ENCODE peak calls at places on chromosomes 2 and 18, in eight cellular contexts. C is GM23338, F is fibroblast of pulmonary artery, W is suprapubic skin, P is cardiac fibroblast, Q is NB4, N is endothelial cell, V is adrenal gland. A is an unnamed sample.

GRCh38 chr2:2847131-2847740 is 516.2 kb upstream of the MYT1L start:
- DNase-seq in C (no peak), F (no peak), W (no peak), P (no peak), Q (no peak), N (no peak), V (no peak), A (no peak)

GRCh38 chr2:144516417-144516980 is 3.4 kb downstream of the ZEB2 start:
- DNase-seq in C (peak), F (no peak), W (no peak), P (peak), Q (peak), N (no peak), V (no peak), A (peak)

GRCh38 chr18:42048150-42048549 is 93.1 kb downstream of the PIK3C3 start:
- DNase-seq in C (no peak), F (peak), W (no peak), P (peak), Q (peak), N (no peak), V (no peak), A (no peak)

GRCh38 chr18:49814147-49814499 is 790 bp upstream of the ACAA2 start:
- DNase-seq in C (peak), F (peak), W (peak), P (peak), Q (peak), N (peak), V (peak), A (peak)

GRCh38 chr2:157433335-157433890 is 10.5 kb downstream of the CYTIP start:
- DNase-seq in C (no peak), F (no peak), W (no peak), P (no peak), Q (no peak), N (no peak), V (no peak), A (no peak)

GRCh38 chr2:14752294-14752693 is 119.8 kb downstream of the LRATD1 start:
- DNase-seq in C (no peak), F (no peak), W (no peak), P (no peak), Q (no peak), N (no peak), V (no peak), A (no peak)

GRCh38 chr18:57533399-57533884 is 53.1 kb downstream of the FECH start:
- DNase-seq in C (peak), F (no peak), W (no peak), P (peak), Q (no peak), N (peak), V (peak), A (peak)

GRCh38 chr18:31046916-31047315 is 4.4 kb upstream of the DSC3 start:
- DNase-seq in C (no peak), F (no peak), W (no peak), P (no peak), Q (no peak), N (no peak), V (no peak), A (no peak)

GRCh38 chr2:196533998-196534397 is 105.5 kb upstream of the CCDC150 start:
- DNase-seq in C (no peak), F (no peak), W (no peak), P (no peak), Q (no peak), N (no peak), V (no peak), A (no peak)

GRCh38 chr2:210681481-210681880 is 125.1 kb downstream of the CPS1 start:
- DNase-seq in C (no peak), F (no peak), W (no peak), P (no peak), Q (no peak), N (no peak), V (no peak), A (no peak)

GRCh38 chr2:74831693-74832530 is 2.0 kb upstream of the HK2 start:
- DNase-seq in C (no peak), F (no peak), W (no peak), P (peak), Q (peak), N (no peak), V (no peak), A (no peak)

DNA sequence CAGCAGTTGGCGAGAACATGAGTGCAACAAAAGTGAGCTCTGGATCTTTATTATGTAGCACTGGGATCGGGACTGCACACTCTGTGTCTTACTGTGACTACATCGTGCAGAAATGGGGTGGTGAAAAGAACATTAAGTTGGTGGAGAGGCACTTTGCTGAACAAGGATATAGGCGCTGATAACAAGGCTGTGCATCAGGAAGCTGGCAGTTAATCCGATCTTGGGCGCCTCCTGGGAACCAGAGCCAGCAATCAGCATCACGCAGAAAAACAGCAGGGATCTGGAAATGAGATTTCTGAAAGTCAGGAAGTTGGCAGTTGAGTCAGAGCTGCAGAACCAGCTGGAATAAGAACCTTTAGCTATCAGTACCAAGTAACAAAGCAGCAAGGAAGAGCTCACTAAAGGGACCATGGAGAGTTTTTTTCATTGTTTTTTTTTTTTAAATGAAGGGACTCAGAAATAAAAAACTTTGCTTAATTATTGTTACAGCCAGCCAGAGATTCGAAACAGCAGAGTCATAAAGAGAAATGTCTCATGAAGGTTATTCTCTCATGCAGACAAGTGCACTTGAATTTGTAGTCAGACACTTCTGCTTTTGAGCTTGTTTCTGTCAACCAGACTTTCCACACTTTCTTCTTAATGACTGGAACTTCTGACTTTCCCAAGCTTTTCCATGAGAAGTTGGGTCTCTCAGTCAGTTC is 22.8 kb upstream of the MYO3B start:
- DNase-seq in C (peak), F (peak), W (no peak), P (peak), Q (no peak), N (peak), V (no peak), A (no peak)
- TF ChIP-seq CTCF in C (peak), F (no peak), W (no peak), P (no peak), Q (no peak), N (no peak), V (no peak), A (no peak)

DNA sequence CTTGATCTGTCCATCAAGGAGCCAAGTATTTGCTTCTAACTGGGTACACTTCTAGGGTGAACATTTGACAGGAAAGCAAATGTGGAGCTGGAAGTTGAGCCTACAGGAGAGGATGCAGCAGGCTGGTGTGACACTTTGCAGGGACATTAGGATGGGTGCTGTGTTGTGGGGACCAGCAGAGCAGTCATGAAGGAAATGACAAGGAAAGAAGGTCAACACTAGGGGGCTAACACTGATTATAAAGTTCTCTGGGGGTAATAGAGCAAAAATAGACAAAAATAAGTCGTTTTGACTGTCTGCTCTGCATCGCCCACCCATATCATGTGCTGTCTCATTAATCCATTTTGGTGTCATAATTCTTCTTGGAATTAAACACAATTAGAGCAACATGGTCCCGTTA is 652.4 kb downstream of the STK39 start:
- DNase-seq in C (peak), F (no peak), W (no peak), P (no peak), Q (no peak), N (no peak), V (no peak), A (no peak)
- TF ChIP-seq CTCF in C (peak), F (no peak), W (no peak), P (no peak), Q (no peak), N (no peak), V (no peak), A (no peak)

DNA sequence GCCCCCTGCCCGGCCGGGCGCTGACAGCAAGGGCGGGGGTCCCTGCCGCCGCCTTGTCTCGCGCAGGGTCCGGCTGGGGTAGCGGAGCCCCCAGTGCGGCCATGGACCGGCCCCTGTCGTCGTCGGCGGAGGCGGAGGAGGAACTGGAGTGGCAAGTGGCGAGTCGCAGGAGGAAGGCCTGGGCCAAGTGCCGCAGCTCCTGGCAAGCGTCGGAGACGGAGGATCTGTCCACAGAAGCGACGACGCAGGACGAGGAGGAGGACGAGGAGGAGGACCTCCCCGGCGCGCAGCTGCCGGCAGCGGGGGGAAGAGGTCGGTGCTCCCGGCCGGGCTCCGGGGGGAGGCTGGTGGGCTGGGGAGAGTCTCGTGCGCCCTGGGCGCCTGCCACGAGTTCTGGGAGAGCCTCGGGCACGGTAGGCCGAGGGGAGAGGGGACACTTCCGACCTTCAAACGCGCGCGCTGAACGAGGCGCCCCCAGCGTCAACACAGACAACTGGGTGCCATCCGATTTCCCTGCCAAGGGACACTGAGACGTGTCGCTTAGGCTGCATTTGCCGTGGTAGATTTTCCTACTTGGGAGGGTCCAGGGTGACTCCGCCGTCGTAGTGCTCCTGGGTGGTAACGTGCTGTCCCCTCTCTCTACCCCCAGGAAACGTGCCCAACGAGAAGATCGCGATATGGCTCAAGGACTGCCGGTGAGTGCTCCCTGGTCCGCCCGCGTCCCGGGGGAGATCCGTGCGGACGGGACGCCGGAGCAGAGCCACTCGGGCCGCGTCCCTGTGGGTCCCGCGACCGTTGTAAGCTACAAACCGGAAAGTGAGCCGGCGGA is 650 bp downstream of the ITPRID2 start:
- DNase-seq in C (peak), F (peak), W (peak), P (peak), Q (peak), N (peak), V (peak), A (peak)
- TF ChIP-seq CTCF in C (peak), F (no peak), W (peak), P (no peak), Q (peak), N (no peak), V (no peak), A (no peak)

DNA sequence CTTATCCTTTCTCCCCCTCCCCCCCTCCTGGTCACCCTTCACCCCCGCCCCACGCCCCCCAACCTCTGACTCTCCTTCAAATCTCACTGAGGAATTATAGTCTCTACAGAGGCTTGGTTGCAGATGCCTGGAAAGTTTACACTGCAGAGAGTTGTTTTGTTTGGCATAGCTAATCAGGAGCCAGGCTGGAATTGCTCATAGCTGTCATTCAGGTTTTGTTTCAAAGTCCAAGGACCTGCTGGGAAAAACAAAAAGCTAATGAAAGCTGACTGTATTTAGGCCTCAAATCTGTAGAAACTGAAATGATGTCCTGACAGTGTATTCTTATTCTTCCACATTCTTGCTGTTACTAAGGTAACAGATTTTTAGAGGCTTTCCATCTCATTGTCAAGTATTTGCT is 22.6 kb downstream of the GREB1L start:
- DNase-seq in C (peak), F (peak), W (no peak), P (peak), Q (no peak), N (no peak), V (no peak), A (peak)
- TF ChIP-seq CTCF in C (no peak), F (no peak), W (no peak), P (no peak), Q (no peak), N (no peak), V (no peak), A (no peak)

GRCh38 chr18:67596003-67596402 is 79.5 kb upstream of the DSEL start:
- DNase-seq in C (no peak), F (no peak), W (no peak), P (no peak), Q (no peak), N (no peak), V (no peak), A (no peak)

GRCh38 chr18:67586101-67586500 is 69.6 kb upstream of the DSEL start:
- DNase-seq in C (no peak), F (no peak), W (no peak), P (no peak), Q (no peak), N (no peak), V (no peak), A (no peak)

GRCh38 chr18:67589325-67589724 is 72.8 kb upstream of the DSEL start:
- DNase-seq in C (no peak), F (no peak), W (no peak), P (peak), Q (no peak), N (no peak), V (no peak), A (no peak)

DNA sequence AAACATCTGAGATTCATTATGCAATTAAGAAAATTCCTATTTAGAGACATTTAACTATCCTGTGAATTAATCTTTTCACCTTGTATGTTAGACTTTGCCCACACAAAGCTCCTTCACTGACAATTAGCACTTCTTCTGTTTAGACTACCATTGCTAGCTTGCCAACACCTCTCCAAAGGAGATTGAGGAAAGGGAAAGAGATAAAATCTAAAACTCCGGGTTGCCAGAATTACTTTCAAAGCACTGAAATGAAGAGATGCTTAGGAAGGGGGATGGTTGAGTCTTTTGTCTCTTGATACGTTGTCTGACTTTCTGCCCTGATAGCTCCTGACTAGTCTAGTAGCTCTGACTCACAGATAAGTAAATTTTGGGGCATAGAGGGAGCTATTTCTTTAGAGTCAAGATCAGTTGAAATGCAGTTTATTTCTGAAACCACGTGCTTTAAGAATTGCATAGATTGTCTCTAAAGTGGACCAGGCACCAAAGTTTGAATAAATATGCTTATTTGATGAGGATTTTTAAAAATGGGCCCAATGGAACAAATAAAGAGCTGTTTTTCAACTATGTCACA is 74.1 kb upstream of the DSEL start:
- DNase-seq in C (peak), F (peak), W (no peak), P (peak), Q (no peak), N (no peak), V (no peak), A (no peak)
- TF ChIP-seq CTCF in C (peak), F (peak), W (no peak), P (peak), Q (no peak), N (no peak), V (no peak), A (no peak)

GRCh38 chr2:150450765-150451164 is 36.7 kb downstream of the RND3 start:
- DNase-seq in C (no peak), F (peak), W (no peak), P (peak), Q (no peak), N (no peak), V (no peak), A (no peak)

GRCh38 chr2:150449856-150450255 is 37.6 kb downstream of the RND3 start:
- DNase-seq in C (no peak), F (no peak), W (no peak), P (no peak), Q (no peak), N (no peak), V (no peak), A (no peak)

GRCh38 chr2:150442484-150442883 is 45.0 kb downstream of the RND3 start:
- DNase-seq in C (no peak), F (no peak), W (no peak), P (no peak), Q (no peak), N (no peak), V (no peak), A (no peak)

GRCh38 chr2:150441226-150441625 is 46.2 kb downstream of the RND3 start:
- DNase-seq in C (no peak), F (no peak), W (no peak), P (no peak), Q (no peak), N (no peak), V (no peak), A (no peak)

GRCh38 chr2:150445404-150445803 is 42.1 kb downstream of the RND3 start:
- DNase-seq in C (no peak), F (no peak), W (no peak), P (no peak), Q (no peak), N (no peak), V (no peak), A (no peak)
- TF ChIP-seq CTCF in C (no peak), F (no peak), W (no peak), P (no peak), Q (no peak), N (no peak), V (no peak), A (no peak)

DNA sequence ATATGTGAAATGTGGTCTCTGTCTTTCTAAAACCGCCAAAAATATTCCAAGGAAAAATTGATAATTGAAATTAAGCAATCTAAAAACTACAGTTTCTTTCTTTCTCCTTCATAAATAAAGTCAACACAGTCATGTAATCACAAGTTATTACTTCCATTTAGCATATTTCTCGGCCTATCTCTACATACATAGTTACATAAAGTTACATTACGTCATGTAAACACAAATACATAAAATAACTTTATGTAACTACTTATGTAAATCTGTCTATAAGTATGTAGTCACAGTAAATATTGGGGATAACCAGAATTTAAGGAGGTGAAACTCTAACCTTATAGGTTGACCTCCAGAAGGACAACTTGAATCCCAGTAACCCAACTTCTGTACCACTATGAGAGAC is 48.5 kb upstream of the PID1 start:
- DNase-seq in C (no peak), F (no peak), W (no peak), P (no peak), Q (no peak), N (no peak), V (no peak), A (no peak)
- TF ChIP-seq CTCF in C (no peak), F (no peak), W (no peak), P (no peak), Q (no peak), N (no peak), V (no peak), A (no peak)

DNA sequence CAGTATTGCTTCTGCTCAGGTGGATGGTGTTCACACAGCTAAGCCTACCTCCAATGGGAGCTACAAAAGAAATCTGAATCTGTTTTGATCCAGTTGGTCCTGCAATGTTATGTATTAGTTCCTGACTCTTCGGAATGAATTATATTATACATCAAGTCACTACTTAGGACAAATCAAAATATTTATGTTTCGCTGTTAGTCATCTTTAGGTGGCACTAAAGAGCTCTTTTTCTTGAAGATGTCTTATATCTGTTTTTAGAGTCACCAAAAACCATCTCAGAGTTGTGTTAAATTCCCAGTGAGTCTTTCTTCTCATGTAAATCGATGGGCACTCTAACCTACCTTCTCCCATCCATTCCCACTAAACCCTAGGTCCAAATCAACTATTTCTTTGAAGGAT is 2.2 kb downstream of the DNER start:
- DNase-seq in C (no peak), F (peak), W (no peak), P (peak), Q (no peak), N (no peak), V (no peak), A (no peak)
- TF ChIP-seq CTCF in C (no peak), F (peak), W (no peak), P (no peak), Q (no peak), N (no peak), V (no peak), A (no peak)

GRCh38 chr2:167550448-167550847 is 662.2 kb downstream of the XIRP2 start:
- DNase-seq in C (peak), F (peak), W (no peak), P (peak), Q (peak), N (no peak), V (no peak), A (no peak)
- TF ChIP-seq CTCF in C (peak), F (peak), W (no peak), P (peak), Q (peak), N (no peak), V (no peak), A (peak)

DNA sequence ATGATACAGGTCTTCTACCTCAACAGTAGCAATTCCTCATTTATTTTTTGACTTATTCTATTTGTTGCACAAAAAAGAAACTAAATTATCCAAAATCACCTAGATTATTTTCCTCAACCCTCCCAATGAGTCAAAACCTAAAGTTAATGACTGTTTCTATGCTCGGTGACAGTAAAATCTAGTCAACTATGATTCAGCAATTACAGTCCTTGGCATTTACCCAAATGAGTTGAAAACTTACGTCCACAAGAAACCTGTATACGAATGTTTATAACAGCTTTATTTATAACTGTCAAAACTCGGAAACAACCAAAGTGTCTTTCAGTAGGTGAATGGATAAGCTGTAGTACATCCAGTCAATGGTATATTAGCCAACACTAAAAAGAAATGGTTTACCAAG is 439.3 kb downstream of the CBLN2 start:
- DNase-seq in C (no peak), F (no peak), W (no peak), P (no peak), Q (no peak), N (no peak), V (no peak), A (no peak)
- TF ChIP-seq CTCF in C (no peak), F (no peak), W (no peak), P (no peak), Q (no peak), N (no peak), V (no peak), A (no peak)

A was measured in nephron progenitor cell.